ENCODE peak calls at places on chromosome 1, in eight cellular contexts. S, R, V, N, H, C, L and J are unnamed samples.

GRCh38 chr1:76998582-76999189 is 131.4 kb downstream of the ST6GALNAC5 start:
- DNase-seq in H (no peak), R (peak; percentile 64), N (no peak), C (no peak), V (no peak), S (peak; percentile 95), L (no peak), J (no peak)

GRCh38 chr1:164644774-164645634 is 86.0 kb downstream of the PBX1 start:
- DNase-seq in S (no peak), H (no peak), C (no peak), R (no peak), L (no peak), V (no peak), N (peak; percentile 34), J (no peak)

GRCh38 chr1:81337226-81337625 is 463.5 kb upstream of the ADGRL2 start:
- DNase-seq in N (no peak), C (no peak), S (no peak), L (no peak), H (no peak), V (no peak), R (no peak), J (no peak)

GRCh38 chr1:119768778-119769177 is at the start of gene HMGCS2:
- DNase-seq in L (peak; percentile 63), N (no peak), S (no peak), R (no peak), V (no peak), C (peak; percentile 87), H (no peak), J (no peak)

GRCh38 chr1:37808369-37809319 is 636 bp upstream of the YRDC start:
- DNase-seq in C (peak; percentile 78), L (peak; percentile 30), V (peak; percentile 91), H (peak; percentile 22), S (no peak), N (peak; percentile 73), R (no peak), J (peak; percentile 91)

GRCh38 chr1:212188599-212189351 is 96.4 kb upstream of the PPP2R5A start:
- DNase-seq in S (no peak), C (no peak), V (no peak), L (no peak), R (no peak), N (no peak), H (no peak), J (no peak)

GRCh38 chr1:162003061-162003824 is 20.4 kb downstream of the OLFML2B start:
- DNase-seq in C (no peak), N (no peak), H (no peak), S (peak; percentile 84), V (no peak), R (peak; percentile 97), L (no peak), J (no peak)

GRCh38 chr1:87329051-87329755 is 523 bp downstream of the LMO4 start:
- DNase-seq in H (no peak), N (peak; percentile 57), R (no peak), V (no peak), L (peak; percentile 52), S (no peak), C (peak; percentile 56), J (peak; percentile 45)

GRCh38 chr1:14571810-14572767 is 26.4 kb upstream of the KAZN start:
- DNase-seq in L (no peak), H (no peak), R (no peak), V (no peak), N (peak; percentile 39), C (no peak), S (no peak), J (no peak)

GRCh38 chr1:190320952-190321351 is 156.7 kb downstream of the BRINP3 start:
- DNase-seq in V (no peak), L (no peak), N (peak; percentile 26), C (no peak), H (no peak), S (peak; percentile 22), R (no peak), J (no peak)

GRCh38 chr1:110310300-110310699 is 28.9 kb upstream of the RBM15 start:
- DNase-seq in N (no peak), L (no peak), R (no peak), C (no peak), S (no peak), H (no peak), V (no peak), J (peak; percentile 10)

GRCh38 chr1:218755128-218755527 is 410.0 kb downstream of the TGFB2 start:
- DNase-seq in L (no peak), C (no peak), V (no peak), S (no peak), N (no peak), H (no peak), R (no peak), J (no peak)